ENCODE peak calls at places on chromosome 6, in ten cellular contexts. One of them, this sample, is unnamed.
A peak's percentile ranks its signal among the peaks of the same experiment; 100 is the strongest.

GRCh38 chr6:166515072-166515810 is 71.2 kb downstream of the RAMACL start:
- DNase-seq in left ventricle myocardium superior: no peak
- DNase-seq in SHP77: peak; percentile 43
- DNase-seq in DMS 273 treated with DMSO at 0.1 percent for 48 hours: no peak
- DNase-seq in Ammon's horn: peak; percentile 24
- DNase-seq in activated T-cell treated with anti-CD3 and anti-CD28 coated beads for 48 hours: peak; percentile 72
- DNase-seq in astrocyte of the spinal cord: peak; percentile 84
- DNase-seq in neural crest cell: no peak
- DNase-seq in A172: peak; percentile 92
- DNase-seq in amygdala: peak; percentile 44
- DNase-seq in this sample: peak; percentile 46

GRCh38 chr6:108029226-108029921 is 45.2 kb downstream of the OSTM1 start:
- DNase-seq in left ventricle myocardium superior: no peak
- DNase-seq in SHP77: no peak
- DNase-seq in DMS 273 treated with DMSO at 0.1 percent for 48 hours: peak; percentile 71
- DNase-seq in Ammon's horn: no peak
- DNase-seq in activated T-cell treated with anti-CD3 and anti-CD28 coated beads for 48 hours: no peak
- DNase-seq in astrocyte of the spinal cord: no peak
- DNase-seq in neural crest cell: no peak
- DNase-seq in A172: no peak
- DNase-seq in amygdala: no peak
- DNase-seq in this sample: no peak

GRCh38 chr6:145815351-145815772 is 767 bp upstream of the FBXO30 start:
- DNase-seq in left ventricle myocardium superior: peak; percentile 32
- DNase-seq in SHP77: no peak
- DNase-seq in DMS 273 treated with DMSO at 0.1 percent for 48 hours: no peak
- DNase-seq in Ammon's horn: no peak
- DNase-seq in activated T-cell treated with anti-CD3 and anti-CD28 coated beads for 48 hours: no peak
- DNase-seq in astrocyte of the spinal cord: peak; percentile 36
- DNase-seq in neural crest cell: no peak
- DNase-seq in A172: peak; percentile 20
- DNase-seq in amygdala: no peak
- DNase-seq in this sample: no peak

GRCh38 chr6:13375360-13375878 is 47.1 kb upstream of the TBC1D7 start:
- DNase-seq in left ventricle myocardium superior: no peak
- DNase-seq in SHP77: no peak
- DNase-seq in DMS 273 treated with DMSO at 0.1 percent for 48 hours: no peak
- DNase-seq in Ammon's horn: no peak
- DNase-seq in activated T-cell treated with anti-CD3 and anti-CD28 coated beads for 48 hours: peak; percentile 37
- DNase-seq in astrocyte of the spinal cord: no peak
- DNase-seq in neural crest cell: no peak
- DNase-seq in A172: no peak
- DNase-seq in amygdala: no peak
- DNase-seq in this sample: no peak

GRCh38 chr6:104887350-104887749 is 27.6 kb upstream of the HACE1 start:
- DNase-seq in left ventricle myocardium superior: no peak
- DNase-seq in SHP77: no peak
- DNase-seq in DMS 273 treated with DMSO at 0.1 percent for 48 hours: no peak
- DNase-seq in Ammon's horn: no peak
- DNase-seq in activated T-cell treated with anti-CD3 and anti-CD28 coated beads for 48 hours: no peak
- DNase-seq in astrocyte of the spinal cord: peak; percentile 41
- DNase-seq in neural crest cell: no peak
- DNase-seq in A172: peak; percentile 47
- DNase-seq in amygdala: no peak
- DNase-seq in this sample: no peak

GRCh38 chr6:106496791-106497190 is 132.5 kb downstream of the RTN4IP1 start:
- DNase-seq in left ventricle myocardium superior: no peak
- DNase-seq in SHP77: no peak
- DNase-seq in DMS 273 treated with DMSO at 0.1 percent for 48 hours: no peak
- DNase-seq in Ammon's horn: no peak
- DNase-seq in activated T-cell treated with anti-CD3 and anti-CD28 coated beads for 48 hours: no peak
- DNase-seq in astrocyte of the spinal cord: no peak
- DNase-seq in neural crest cell: no peak
- DNase-seq in A172: no peak
- DNase-seq in amygdala: no peak
- DNase-seq in this sample: no peak

GRCh38 chr6:153790881-153791473 is 248.1 kb upstream of the OPRM1 start:
- DNase-seq in left ventricle myocardium superior: no peak
- DNase-seq in SHP77: no peak
- DNase-seq in DMS 273 treated with DMSO at 0.1 percent for 48 hours: no peak
- DNase-seq in Ammon's horn: no peak
- DNase-seq in activated T-cell treated with anti-CD3 and anti-CD28 coated beads for 48 hours: no peak
- DNase-seq in astrocyte of the spinal cord: peak; percentile 58
- DNase-seq in neural crest cell: peak; percentile 18
- DNase-seq in A172: peak; percentile 20
- DNase-seq in amygdala: no peak
- DNase-seq in this sample: no peak

GRCh38 chr6:43296780-43297494 is 1.1 kb upstream of the SLC22A7 start:
- DNase-seq in left ventricle myocardium superior: no peak
- DNase-seq in SHP77: no peak
- DNase-seq in DMS 273 treated with DMSO at 0.1 percent for 48 hours: no peak
- DNase-seq in Ammon's horn: no peak
- DNase-seq in activated T-cell treated with anti-CD3 and anti-CD28 coated beads for 48 hours: no peak
- DNase-seq in astrocyte of the spinal cord: no peak
- DNase-seq in neural crest cell: no peak
- DNase-seq in A172: no peak
- DNase-seq in amygdala: no peak
- DNase-seq in this sample: no peak

GRCh38 chr6:32935551-32936246 is 5.1 kb downstream of the HLA-DMB start:
- DNase-seq in left ventricle myocardium superior: no peak
- DNase-seq in SHP77: no peak
- DNase-seq in DMS 273 treated with DMSO at 0.1 percent for 48 hours: no peak
- DNase-seq in Ammon's horn: no peak
- DNase-seq in activated T-cell treated with anti-CD3 and anti-CD28 coated beads for 48 hours: no peak
- DNase-seq in astrocyte of the spinal cord: no peak
- DNase-seq in neural crest cell: no peak
- DNase-seq in A172: no peak
- DNase-seq in amygdala: no peak
- DNase-seq in this sample: no peak

GRCh38 chr6:108677894-108678293 is 117.2 kb downstream of the FOXO3 start:
- DNase-seq in left ventricle myocardium superior: no peak
- DNase-seq in SHP77: no peak
- DNase-seq in DMS 273 treated with DMSO at 0.1 percent for 48 hours: no peak
- DNase-seq in Ammon's horn: no peak
- DNase-seq in activated T-cell treated with anti-CD3 and anti-CD28 coated beads for 48 hours: no peak
- DNase-seq in astrocyte of the spinal cord: no peak
- DNase-seq in neural crest cell: no peak
- DNase-seq in A172: no peak
- DNase-seq in amygdala: no peak
- DNase-seq in this sample: no peak

GRCh38 chr6:82955841-82956240 is 109.8 kb downstream of the UBE3D start:
- DNase-seq in left ventricle myocardium superior: no peak
- DNase-seq in SHP77: no peak
- DNase-seq in DMS 273 treated with DMSO at 0.1 percent for 48 hours: no peak
- DNase-seq in Ammon's horn: no peak
- DNase-seq in activated T-cell treated with anti-CD3 and anti-CD28 coated beads for 48 hours: no peak
- DNase-seq in astrocyte of the spinal cord: peak; percentile 77
- DNase-seq in neural crest cell: no peak
- DNase-seq in A172: peak; percentile 46
- DNase-seq in amygdala: no peak
- DNase-seq in this sample: no peak

GRCh38 chr6:131038612-131039344 is 24.3 kb downstream of the EPB41L2 start:
- DNase-seq in left ventricle myocardium superior: no peak
- DNase-seq in SHP77: no peak
- DNase-seq in DMS 273 treated with DMSO at 0.1 percent for 48 hours: no peak
- DNase-seq in Ammon's horn: no peak
- DNase-seq in activated T-cell treated with anti-CD3 and anti-CD28 coated beads for 48 hours: no peak
- DNase-seq in astrocyte of the spinal cord: peak; percentile 33
- DNase-seq in neural crest cell: no peak
- DNase-seq in A172: no peak
- DNase-seq in amygdala: no peak
- DNase-seq in this sample: no peak

GRCh38 chr6:10409766-10410209 is 5.1 kb downstream of the TFAP2A start:
- DNase-seq in left ventricle myocardium superior: no peak
- DNase-seq in SHP77: no peak
- DNase-seq in DMS 273 treated with DMSO at 0.1 percent for 48 hours: no peak
- DNase-seq in Ammon's horn: no peak
- DNase-seq in activated T-cell treated with anti-CD3 and anti-CD28 coated beads for 48 hours: no peak
- DNase-seq in astrocyte of the spinal cord: no peak
- DNase-seq in neural crest cell: no peak
- DNase-seq in A172: no peak
- DNase-seq in amygdala: no peak
- DNase-seq in this sample: no peak

GRCh38 chr6:170028629-170029345 is 262.1 kb downstream of the DLL1 start:
- DNase-seq in left ventricle myocardium superior: no peak
- DNase-seq in SHP77: no peak
- DNase-seq in DMS 273 treated with DMSO at 0.1 percent for 48 hours: no peak
- DNase-seq in Ammon's horn: no peak
- DNase-seq in activated T-cell treated with anti-CD3 and anti-CD28 coated beads for 48 hours: no peak
- DNase-seq in astrocyte of the spinal cord: no peak
- DNase-seq in neural crest cell: no peak
- DNase-seq in A172: no peak
- DNase-seq in amygdala: no peak
- DNase-seq in this sample: no peak

GRCh38 chr6:111662794-111663231 is 57.1 kb upstream of the TRAF3IP2 start:
- DNase-seq in left ventricle myocardium superior: no peak
- DNase-seq in SHP77: no peak
- DNase-seq in DMS 273 treated with DMSO at 0.1 percent for 48 hours: no peak
- DNase-seq in Ammon's horn: peak; percentile 47
- DNase-seq in activated T-cell treated with anti-CD3 and anti-CD28 coated beads for 48 hours: no peak
- DNase-seq in astrocyte of the spinal cord: peak; percentile 31
- DNase-seq in neural crest cell: no peak
- DNase-seq in A172: no peak
- DNase-seq in amygdala: no peak
- DNase-seq in this sample: no peak

GRCh38 chr6:112881027-112881426 is 533.9 kb downstream of the RFPL4B start:
- DNase-seq in left ventricle myocardium superior: no peak
- DNase-seq in SHP77: no peak
- DNase-seq in DMS 273 treated with DMSO at 0.1 percent for 48 hours: no peak
- DNase-seq in Ammon's horn: no peak
- DNase-seq in activated T-cell treated with anti-CD3 and anti-CD28 coated beads for 48 hours: no peak
- DNase-seq in astrocyte of the spinal cord: peak; percentile 85
- DNase-seq in neural crest cell: no peak
- DNase-seq in A172: peak; percentile 19
- DNase-seq in amygdala: no peak
- DNase-seq in this sample: no peak

GRCh38 chr6:44161997-44162338 is 3.3 kb downstream of the CAPN11 start:
- DNase-seq in left ventricle myocardium superior: no peak
- DNase-seq in SHP77: no peak
- DNase-seq in DMS 273 treated with DMSO at 0.1 percent for 48 hours: no peak
- DNase-seq in Ammon's horn: no peak
- DNase-seq in activated T-cell treated with anti-CD3 and anti-CD28 coated beads for 48 hours: no peak
- DNase-seq in astrocyte of the spinal cord: peak; percentile 41
- DNase-seq in neural crest cell: no peak
- DNase-seq in A172: peak; percentile 65
- DNase-seq in amygdala: no peak
- DNase-seq in this sample: no peak

GRCh38 chr6:24766685-24767462 is 7.9 kb upstream of the GMNN start:
- DNase-seq in left ventricle myocardium superior: no peak
- DNase-seq in SHP77: no peak
- DNase-seq in DMS 273 treated with DMSO at 0.1 percent for 48 hours: peak; percentile 14
- DNase-seq in Ammon's horn: peak; percentile 22
- DNase-seq in activated T-cell treated with anti-CD3 and anti-CD28 coated beads for 48 hours: no peak
- DNase-seq in astrocyte of the spinal cord: peak; percentile 41
- DNase-seq in neural crest cell: no peak
- DNase-seq in A172: peak; percentile 18
- DNase-seq in amygdala: no peak
- DNase-seq in this sample: peak; percentile 42

GRCh38 chr6:7542065-7542877 is 800 bp downstream of the DSP start:
- DNase-seq in left ventricle myocardium superior: peak; percentile 50
- DNase-seq in SHP77: no peak
- DNase-seq in DMS 273 treated with DMSO at 0.1 percent for 48 hours: no peak
- DNase-seq in Ammon's horn: no peak
- DNase-seq in activated T-cell treated with anti-CD3 and anti-CD28 coated beads for 48 hours: no peak
- DNase-seq in astrocyte of the spinal cord: peak; percentile 3
- DNase-seq in neural crest cell: peak; percentile 40
- DNase-seq in A172: peak; percentile 22
- DNase-seq in amygdala: no peak
- DNase-seq in this sample: no peak

GRCh38 chr6:30219244-30219643 is 6.0 kb upstream of the TRIM26 start:
- DNase-seq in left ventricle myocardium superior: no peak
- DNase-seq in SHP77: peak; percentile 63
- DNase-seq in DMS 273 treated with DMSO at 0.1 percent for 48 hours: peak; percentile 9
- DNase-seq in Ammon's horn: peak; percentile 77
- DNase-seq in activated T-cell treated with anti-CD3 and anti-CD28 coated beads for 48 hours: no peak
- DNase-seq in astrocyte of the spinal cord: peak; percentile 49
- DNase-seq in neural crest cell: peak; percentile 36
- DNase-seq in A172: peak; percentile 48
- DNase-seq in amygdala: no peak
- DNase-seq in this sample: peak; percentile 52

GRCh38 chr6:43103253-43103876 is 27.3 kb downstream of the PTK7 start:
- DNase-seq in left ventricle myocardium superior: no peak
- DNase-seq in SHP77: no peak
- DNase-seq in DMS 273 treated with DMSO at 0.1 percent for 48 hours: no peak
- DNase-seq in Ammon's horn: no peak
- DNase-seq in activated T-cell treated with anti-CD3 and anti-CD28 coated beads for 48 hours: no peak
- DNase-seq in astrocyte of the spinal cord: no peak
- DNase-seq in neural crest cell: no peak
- DNase-seq in A172: no peak
- DNase-seq in amygdala: no peak
- DNase-seq in this sample: no peak

GRCh38 chr6:47473791-47474351 is 3.7 kb upstream of the CD2AP start:
- DNase-seq in left ventricle myocardium superior: no peak
- DNase-seq in SHP77: no peak
- DNase-seq in DMS 273 treated with DMSO at 0.1 percent for 48 hours: no peak
- DNase-seq in Ammon's horn: no peak
- DNase-seq in activated T-cell treated with anti-CD3 and anti-CD28 coated beads for 48 hours: no peak
- DNase-seq in astrocyte of the spinal cord: no peak
- DNase-seq in neural crest cell: no peak
- DNase-seq in A172: no peak
- DNase-seq in amygdala: no peak
- DNase-seq in this sample: no peak

GRCh38 chr6:99130897-99131873 is 183.4 kb upstream of the FBXL4 start:
- DNase-seq in left ventricle myocardium superior: no peak
- DNase-seq in SHP77: no peak
- DNase-seq in DMS 273 treated with DMSO at 0.1 percent for 48 hours: peak; percentile 65
- DNase-seq in Ammon's horn: no peak
- DNase-seq in activated T-cell treated with anti-CD3 and anti-CD28 coated beads for 48 hours: no peak
- DNase-seq in astrocyte of the spinal cord: no peak
- DNase-seq in neural crest cell: no peak
- DNase-seq in A172: no peak
- DNase-seq in amygdala: no peak
- DNase-seq in this sample: no peak

GRCh38 chr6:128316258-128316952 is 204.0 kb downstream of the PTPRK start:
- DNase-seq in left ventricle myocardium superior: no peak
- DNase-seq in SHP77: no peak
- DNase-seq in DMS 273 treated with DMSO at 0.1 percent for 48 hours: no peak
- DNase-seq in Ammon's horn: no peak
- DNase-seq in activated T-cell treated with anti-CD3 and anti-CD28 coated beads for 48 hours: no peak
- DNase-seq in astrocyte of the spinal cord: no peak
- DNase-seq in neural crest cell: no peak
- DNase-seq in A172: no peak
- DNase-seq in amygdala: no peak
- DNase-seq in this sample: no peak

GRCh38 chr6:112501705-112502104 is 154.6 kb downstream of the RFPL4B start:
- DNase-seq in left ventricle myocardium superior: peak; percentile 28
- DNase-seq in SHP77: peak; percentile 11
- DNase-seq in DMS 273 treated with DMSO at 0.1 percent for 48 hours: peak; percentile 25
- DNase-seq in Ammon's horn: peak; percentile 89
- DNase-seq in activated T-cell treated with anti-CD3 and anti-CD28 coated beads for 48 hours: no peak
- DNase-seq in astrocyte of the spinal cord: peak; percentile 61
- DNase-seq in neural crest cell: peak; percentile 77
- DNase-seq in A172: no peak
- DNase-seq in amygdala: peak; percentile 25
- DNase-seq in this sample: peak; percentile 36

GRCh38 chr6:132972971-132973370 is 158.6 kb downstream of the RPS12 start:
- DNase-seq in left ventricle myocardium superior: no peak
- DNase-seq in SHP77: no peak
- DNase-seq in DMS 273 treated with DMSO at 0.1 percent for 48 hours: no peak
- DNase-seq in Ammon's horn: no peak
- DNase-seq in activated T-cell treated with anti-CD3 and anti-CD28 coated beads for 48 hours: no peak
- DNase-seq in astrocyte of the spinal cord: peak; percentile 18
- DNase-seq in neural crest cell: no peak
- DNase-seq in A172: no peak
- DNase-seq in amygdala: no peak
- DNase-seq in this sample: no peak

GRCh38 chr6:63764318-63764916 is 128.8 kb downstream of the PHF3 start:
- DNase-seq in left ventricle myocardium superior: no peak
- DNase-seq in SHP77: no peak
- DNase-seq in DMS 273 treated with DMSO at 0.1 percent for 48 hours: no peak
- DNase-seq in Ammon's horn: peak; percentile 38
- DNase-seq in activated T-cell treated with anti-CD3 and anti-CD28 coated beads for 48 hours: no peak
- DNase-seq in astrocyte of the spinal cord: peak; percentile 66
- DNase-seq in neural crest cell: no peak
- DNase-seq in A172: peak; percentile 26
- DNase-seq in amygdala: no peak
- DNase-seq in this sample: peak; percentile 74

GRCh38 chr6:753486-753885 is 60.5 kb upstream of the EXOC2 start:
- DNase-seq in left ventricle myocardium superior: no peak
- DNase-seq in SHP77: no peak
- DNase-seq in DMS 273 treated with DMSO at 0.1 percent for 48 hours: no peak
- DNase-seq in Ammon's horn: no peak
- DNase-seq in activated T-cell treated with anti-CD3 and anti-CD28 coated beads for 48 hours: no peak
- DNase-seq in astrocyte of the spinal cord: no peak
- DNase-seq in neural crest cell: no peak
- DNase-seq in A172: peak; percentile 85
- DNase-seq in amygdala: no peak
- DNase-seq in this sample: no peak